ENCODE peak calls at places on chromosome 11, in seven cellular contexts. One of them, this sample, is unnamed.
A peak's percentile ranks its signal among the peaks of the same experiment; 100 is the strongest.

GRCh38 chr11:120385690-120386089 is 49.5 kb downstream of the ARHGEF12 start:
- DNase-seq in stomach: no peak
- DNase-seq in right lobe of liver: no peak
- DNase-seq in mesenchymal stem cell: no peak
- DNase-seq in prostate gland: no peak
- DNase-seq in right atrium auricular region: no peak
- DNase-seq in BE2C: no peak
- DNase-seq in this sample: no peak

GRCh38 chr11:102831709-102832492 is 11.5 kb downstream of the MMP3 start:
- DNase-seq in stomach: no peak
- DNase-seq in right lobe of liver: peak; percentile 15
- DNase-seq in BE2C: no peak
- DNase-seq in right atrium auricular region: no peak
- DNase-seq in prostate gland: no peak
- DNase-seq in mesenchymal stem cell: no peak
- DNase-seq in this sample: no peak

GRCh38 chr11:19162946-19163345 is 38.8 kb downstream of the CSRP3 start:
- DNase-seq in stomach: no peak
- DNase-seq in right atrium auricular region: no peak
- DNase-seq in mesenchymal stem cell: no peak
- DNase-seq in prostate gland: no peak
- DNase-seq in BE2C: no peak
- DNase-seq in right lobe of liver: no peak
- DNase-seq in this sample: no peak

GRCh38 chr11:68106165-68106940 is 14.8 kb downstream of the CHKA start:
- DNase-seq in right atrium auricular region: no peak
- DNase-seq in stomach: peak; percentile 80
- DNase-seq in mesenchymal stem cell: no peak
- DNase-seq in BE2C: no peak
- DNase-seq in prostate gland: no peak
- DNase-seq in right lobe of liver: peak; percentile 45
- DNase-seq in this sample: peak; percentile 88

GRCh38 chr11:130633466-130633865 is 185.0 kb downstream of the ADAMTS15 start:
- DNase-seq in right lobe of liver: no peak
- DNase-seq in mesenchymal stem cell: peak; percentile 24
- DNase-seq in BE2C: no peak
- DNase-seq in prostate gland: no peak
- DNase-seq in right atrium auricular region: no peak
- DNase-seq in stomach: no peak
- DNase-seq in this sample: no peak

GRCh38 chr11:8745431-8745986 is 62.9 kb downstream of the RPL27A start:
- DNase-seq in stomach: no peak
- DNase-seq in prostate gland: no peak
- DNase-seq in right lobe of liver: no peak
- DNase-seq in right atrium auricular region: no peak
- DNase-seq in BE2C: no peak
- DNase-seq in mesenchymal stem cell: no peak
- DNase-seq in this sample: no peak

GRCh38 chr11:41245704-41246398 is 213.6 kb downstream of the LRRC4C start:
- DNase-seq in right lobe of liver: peak; percentile 23
- DNase-seq in stomach: no peak
- DNase-seq in mesenchymal stem cell: no peak
- DNase-seq in right atrium auricular region: no peak
- DNase-seq in BE2C: no peak
- DNase-seq in prostate gland: no peak
- DNase-seq in this sample: no peak

GRCh38 chr11:35288817-35289541 is 130.4 kb downstream of the SLC1A2 start:
- DNase-seq in BE2C: no peak
- DNase-seq in mesenchymal stem cell: peak; percentile 85
- DNase-seq in stomach: no peak
- DNase-seq in prostate gland: no peak
- DNase-seq in right atrium auricular region: no peak
- DNase-seq in right lobe of liver: no peak
- DNase-seq in this sample: no peak

GRCh38 chr11:68014157-68014965 is 4.2 kb downstream of the ALDH3B1 start:
- DNase-seq in right lobe of liver: no peak
- DNase-seq in stomach: peak; percentile 79
- DNase-seq in mesenchymal stem cell: peak; percentile 73
- DNase-seq in BE2C: no peak
- DNase-seq in prostate gland: no peak
- DNase-seq in right atrium auricular region: no peak
- DNase-seq in this sample: peak; percentile 23

GRCh38 chr11:119615003-119615878 is 113.8 kb downstream of the NECTIN1 start:
- DNase-seq in BE2C: no peak
- DNase-seq in right lobe of liver: no peak
- DNase-seq in mesenchymal stem cell: peak; percentile 84
- DNase-seq in stomach: no peak
- DNase-seq in prostate gland: peak; percentile 30
- DNase-seq in right atrium auricular region: no peak
- DNase-seq in this sample: no peak

GRCh38 chr11:72242141-72242540 is 1.8 kb downstream of the PHOX2A start:
- DNase-seq in prostate gland: no peak
- DNase-seq in right lobe of liver: no peak
- DNase-seq in mesenchymal stem cell: no peak
- DNase-seq in stomach: no peak
- DNase-seq in right atrium auricular region: no peak
- DNase-seq in BE2C: peak; percentile 13
- DNase-seq in this sample: no peak

GRCh38 chr11:111206472-111206871 is 39.1 kb upstream of the POU2AF2 start:
- DNase-seq in right lobe of liver: no peak
- DNase-seq in right atrium auricular region: no peak
- DNase-seq in stomach: no peak
- DNase-seq in prostate gland: no peak
- DNase-seq in BE2C: no peak
- DNase-seq in mesenchymal stem cell: no peak
- DNase-seq in this sample: no peak

DNA sequence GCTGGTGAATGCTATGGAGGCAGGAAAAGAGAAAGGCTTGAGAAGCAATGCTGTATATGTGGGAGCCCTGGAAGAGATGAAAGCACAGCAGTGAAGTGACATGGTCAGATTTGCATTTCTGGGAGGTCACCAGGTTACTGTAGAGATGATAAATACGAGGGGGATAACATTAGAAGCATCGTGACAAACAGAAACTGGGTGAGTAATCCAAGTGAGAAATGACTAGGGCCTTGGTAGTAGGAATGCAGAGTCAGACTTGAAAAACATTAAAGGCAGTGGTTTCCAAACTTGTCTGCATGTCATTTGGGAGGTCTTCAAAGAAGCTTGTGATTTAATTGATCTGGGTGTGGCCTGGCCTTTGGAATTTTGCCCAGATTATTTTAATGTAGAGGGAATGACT is 44.0 kb downstream of the CCDC34 start:
- DNase-seq in right lobe of liver: no peak
- DNase-seq in mesenchymal stem cell: peak; percentile 48
- DNase-seq in prostate gland: no peak
- DNase-seq in stomach: no peak
- DNase-seq in BE2C: no peak
- DNase-seq in right atrium auricular region: no peak
- DNase-seq in this sample: no peak
- H3K4me3 ChIP-seq in right lobe of liver: no peak overlapping the region
- H3K4me3 ChIP-seq in mesenchymal stem cell: no peak overlapping the region
- H3K4me3 ChIP-seq in prostate gland: no peak overlapping the region
- H3K4me3 ChIP-seq in stomach: no peak overlapping the region
- H3K4me3 ChIP-seq in BE2C: no peak overlapping the region
- H3K4me3 ChIP-seq in right atrium auricular region: no peak overlapping the region
- H3K4me3 ChIP-seq in this sample: no peak overlapping the region

DNA sequence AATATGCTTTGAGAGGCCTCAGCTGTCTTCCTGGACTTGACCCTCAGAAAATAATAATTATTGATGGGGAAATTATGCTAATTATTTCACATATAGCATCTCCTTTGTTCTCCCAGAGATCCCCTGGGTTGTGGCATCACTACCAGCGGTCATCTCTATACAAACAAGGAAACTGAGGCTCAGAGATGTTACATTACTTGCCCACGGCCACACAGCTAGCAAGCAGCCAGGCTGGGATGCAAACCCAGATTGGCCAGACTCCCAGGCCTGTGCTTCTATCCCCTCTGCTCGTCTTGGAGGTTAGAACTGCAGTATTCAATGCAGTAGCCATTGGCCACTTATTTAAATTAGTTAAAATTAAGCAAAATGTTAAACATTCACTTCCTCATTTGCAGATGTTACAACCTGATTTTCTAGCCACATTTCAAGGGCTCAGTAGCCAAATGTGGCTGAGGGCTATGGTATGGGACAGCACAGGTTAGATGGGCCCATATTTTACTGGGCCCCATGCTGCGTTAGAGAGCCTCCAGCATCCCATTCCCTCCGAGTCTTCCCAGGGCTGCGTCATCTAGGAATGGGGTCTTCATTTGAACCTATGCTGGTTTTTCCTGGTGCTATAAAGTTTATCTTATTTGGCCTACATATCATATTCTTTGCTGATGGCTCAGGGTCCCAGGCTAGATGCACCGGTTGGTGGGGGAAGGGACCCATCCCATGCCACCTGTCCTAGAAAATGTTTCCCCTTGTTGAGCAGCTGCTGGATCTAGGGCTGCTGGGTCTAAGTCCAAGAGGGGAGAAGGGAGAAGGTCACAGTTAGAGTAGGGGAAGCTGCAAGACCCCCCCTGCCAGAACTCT is 2.2 kb downstream of the SLC35C1 start:
- DNase-seq in BE2C: no peak
- DNase-seq in right atrium auricular region: no peak
- DNase-seq in mesenchymal stem cell: no peak
- DNase-seq in right lobe of liver: no peak
- DNase-seq in stomach: peak; percentile 10
- DNase-seq in prostate gland: no peak
- DNase-seq in this sample: no peak
- H3K4me3 ChIP-seq in BE2C: no peak overlapping the region
- H3K4me3 ChIP-seq in right atrium auricular region: peak overlapping the region; percentile 83
- H3K4me3 ChIP-seq in mesenchymal stem cell: peak overlapping the region; percentile 97
- H3K4me3 ChIP-seq in right lobe of liver: peak overlapping the region; percentile 78
- H3K4me3 ChIP-seq in stomach: peak overlapping the region; percentile 86
- H3K4me3 ChIP-seq in prostate gland: no peak overlapping the region
- H3K4me3 ChIP-seq in this sample: no peak overlapping the region

GRCh38 chr11:57475191-57475590 is 14.9 kb downstream of the RTN4RL2 start:
- DNase-seq in stomach: no peak
- DNase-seq in right atrium auricular region: no peak
- DNase-seq in BE2C: no peak
- DNase-seq in mesenchymal stem cell: no peak
- DNase-seq in prostate gland: no peak
- DNase-seq in right lobe of liver: no peak
- DNase-seq in this sample: no peak

GRCh38 chr11:57475671-57476222 is 15.4 kb downstream of the RTN4RL2 start:
- DNase-seq in BE2C: no peak
- DNase-seq in mesenchymal stem cell: no peak
- DNase-seq in right atrium auricular region: no peak
- DNase-seq in stomach: no peak
- DNase-seq in right lobe of liver: no peak
- DNase-seq in prostate gland: no peak
- DNase-seq in this sample: no peak

GRCh38 chr11:57477507-57478189 is 17.3 kb downstream of the RTN4RL2 start:
- DNase-seq in BE2C: no peak
- DNase-seq in prostate gland: peak; percentile 74
- DNase-seq in right atrium auricular region: no peak
- DNase-seq in stomach: peak; percentile 86
- DNase-seq in mesenchymal stem cell: no peak
- DNase-seq in right lobe of liver: no peak
- DNase-seq in this sample: no peak

GRCh38 chr11:57476223-57476882 is 16.0 kb downstream of the RTN4RL2 start:
- DNase-seq in right lobe of liver: peak; percentile 70
- DNase-seq in prostate gland: peak; percentile 27
- DNase-seq in stomach: peak; percentile 65
- DNase-seq in right atrium auricular region: no peak
- DNase-seq in mesenchymal stem cell: no peak
- DNase-seq in BE2C: no peak
- DNase-seq in this sample: peak; percentile 79

GRCh38 chr11:57476883-57477506 is 16.7 kb downstream of the RTN4RL2 start:
- DNase-seq in right atrium auricular region: no peak
- DNase-seq in BE2C: peak; percentile 32
- DNase-seq in prostate gland: no peak
- DNase-seq in stomach: peak; percentile 68
- DNase-seq in mesenchymal stem cell: peak; percentile 36
- DNase-seq in right lobe of liver: peak; percentile 71
- DNase-seq in this sample: peak; percentile 72
- H3K4me3 ChIP-seq in right atrium auricular region: peak overlapping the region; percentile 54
- H3K4me3 ChIP-seq in BE2C: peak overlapping the region; percentile 20
- H3K4me3 ChIP-seq in prostate gland: peak overlapping the region; percentile 38
- H3K4me3 ChIP-seq in stomach: peak overlapping the region; percentile 52
- H3K4me3 ChIP-seq in mesenchymal stem cell: peak overlapping the region; percentile 65
- H3K4me3 ChIP-seq in right lobe of liver: peak overlapping the region; percentile 56
- H3K4me3 ChIP-seq in this sample: peak overlapping the region; percentile 23

GRCh38 chr11:69377953-69378302 is 84.0 kb downstream of the MYEOV start:
- DNase-seq in BE2C: peak; percentile 5
- DNase-seq in right lobe of liver: no peak
- DNase-seq in right atrium auricular region: no peak
- DNase-seq in mesenchymal stem cell: no peak
- DNase-seq in stomach: no peak
- DNase-seq in prostate gland: no peak
- DNase-seq in this sample: no peak

GRCh38 chr11:69374110-69374981 is 80.4 kb downstream of the MYEOV start:
- DNase-seq in prostate gland: no peak
- DNase-seq in right lobe of liver: no peak
- DNase-seq in BE2C: peak; percentile 90
- DNase-seq in mesenchymal stem cell: no peak
- DNase-seq in stomach: peak; percentile 22
- DNase-seq in right atrium auricular region: peak; percentile 38
- DNase-seq in this sample: no peak

GRCh38 chr11:69375316-69376154 is 81.6 kb downstream of the MYEOV start:
- DNase-seq in prostate gland: no peak
- DNase-seq in BE2C: peak; percentile 12
- DNase-seq in right lobe of liver: no peak
- DNase-seq in stomach: peak; percentile 22
- DNase-seq in mesenchymal stem cell: no peak
- DNase-seq in right atrium auricular region: no peak
- DNase-seq in this sample: no peak

GRCh38 chr11:69377029-69377952 is 83.3 kb downstream of the MYEOV start:
- DNase-seq in right lobe of liver: no peak
- DNase-seq in BE2C: peak; percentile 7
- DNase-seq in prostate gland: peak; percentile 23
- DNase-seq in right atrium auricular region: no peak
- DNase-seq in mesenchymal stem cell: no peak
- DNase-seq in stomach: no peak
- DNase-seq in this sample: no peak

DNA sequence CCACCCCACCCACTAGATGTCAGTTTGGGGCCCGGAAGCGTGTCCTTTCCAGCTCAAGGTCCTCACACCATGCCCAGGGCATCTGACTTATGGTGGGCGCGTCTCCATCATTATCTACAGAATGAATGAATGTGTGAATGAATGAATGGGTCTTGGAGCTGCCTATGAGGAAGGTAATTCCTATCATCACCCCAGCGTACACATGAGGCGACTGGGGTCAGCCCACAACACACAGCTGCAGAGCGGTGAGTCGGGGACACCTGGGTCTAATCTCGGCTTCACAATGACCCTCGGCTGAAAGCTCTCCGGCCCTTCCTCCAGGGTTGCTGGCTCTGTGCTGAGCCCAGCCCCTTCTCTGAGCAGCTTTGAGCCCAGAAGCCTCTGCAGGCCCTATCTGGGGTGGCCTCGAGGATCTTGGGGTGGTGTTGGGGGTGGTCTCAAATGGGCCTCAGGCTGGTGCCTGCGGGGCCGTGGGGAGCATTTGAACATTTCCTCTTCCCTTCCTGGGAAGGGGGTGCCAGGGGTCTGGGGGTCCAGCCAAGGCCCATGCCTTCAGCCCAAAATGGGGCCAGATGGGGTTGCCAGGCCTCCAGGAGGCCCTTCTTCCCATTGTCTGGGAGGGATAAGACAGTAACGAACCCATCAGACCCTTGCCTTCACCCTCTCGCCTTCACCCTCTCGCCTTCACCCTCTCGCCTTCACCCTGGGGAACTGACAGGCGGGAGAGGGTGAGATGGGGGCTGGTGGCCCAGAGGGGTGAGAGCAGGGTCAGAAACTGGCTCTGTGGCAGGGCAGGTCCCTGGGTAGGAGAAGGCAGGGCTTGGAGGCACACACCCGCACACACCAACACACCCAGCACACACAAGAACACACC is 82.4 kb downstream of the MYEOV start:
- DNase-seq in right lobe of liver: no peak
- DNase-seq in right atrium auricular region: no peak
- DNase-seq in mesenchymal stem cell: no peak
- DNase-seq in prostate gland: no peak
- DNase-seq in stomach: no peak
- DNase-seq in BE2C: peak; percentile 5
- DNase-seq in this sample: no peak
- H3K4me3 ChIP-seq in right lobe of liver: no peak overlapping the region
- H3K4me3 ChIP-seq in right atrium auricular region: no peak overlapping the region
- H3K4me3 ChIP-seq in mesenchymal stem cell: no peak overlapping the region
- H3K4me3 ChIP-seq in prostate gland: no peak overlapping the region
- H3K4me3 ChIP-seq in stomach: no peak overlapping the region
- H3K4me3 ChIP-seq in BE2C: no peak overlapping the region
- H3K4me3 ChIP-seq in this sample: no peak overlapping the region